ENCODE peak calls at places on chromosome 1, in ten cellular contexts. One of them, this sample, is unnamed.

GRCh38 chr1:83024251-83024767 is 974.6 kb downstream of the TTLL7 start:
- DNase-seq in myocyte: no peak
- DNase-seq in fibroblast of gingiva: peak; percentile 26
- DNase-seq in HFF-Myc: no peak
- DNase-seq in retina: no peak
- DNase-seq in HL-60: no peak
- DNase-seq in posterior cingulate gyrus: no peak
- DNase-seq in head of caudate nucleus: no peak
- DNase-seq in uterus: no peak
- DNase-seq in kidney glomerular epithelial cell: no peak
- DNase-seq in this sample: no peak

GRCh38 chr1:167206166-167206835 is 14.4 kb upstream of the POU2F1 start:
- DNase-seq in posterior cingulate gyrus: no peak
- DNase-seq in retina: no peak
- DNase-seq in uterus: no peak
- DNase-seq in fibroblast of gingiva: no peak
- DNase-seq in HL-60: no peak
- DNase-seq in kidney glomerular epithelial cell: no peak
- DNase-seq in myocyte: no peak
- DNase-seq in head of caudate nucleus: no peak
- DNase-seq in HFF-Myc: no peak
- DNase-seq in this sample: no peak

GRCh38 chr1:150963535-150964489 is 10.8 kb downstream of the CERS2 start:
- DNase-seq in head of caudate nucleus: no peak
- DNase-seq in uterus: no peak
- DNase-seq in HFF-Myc: no peak
- DNase-seq in HL-60: no peak
- DNase-seq in myocyte: no peak
- DNase-seq in kidney glomerular epithelial cell: no peak
- DNase-seq in fibroblast of gingiva: no peak
- DNase-seq in posterior cingulate gyrus: no peak
- DNase-seq in retina: no peak
- DNase-seq in this sample: no peak

GRCh38 chr1:214281030-214281901 is at the start of gene SMYD2:
- DNase-seq in fibroblast of gingiva: peak; percentile 47
- DNase-seq in head of caudate nucleus: peak; percentile 69
- DNase-seq in HL-60: peak; percentile 54
- DNase-seq in myocyte: peak; percentile 71
- DNase-seq in retina: peak; percentile 86
- DNase-seq in HFF-Myc: no peak
- DNase-seq in kidney glomerular epithelial cell: peak; percentile 42
- DNase-seq in posterior cingulate gyrus: peak; percentile 51
- DNase-seq in uterus: peak; percentile 61
- DNase-seq in this sample: peak; percentile 47

GRCh38 chr1:8252266-8252951 is 65.5 kb upstream of the SLC45A1 start:
- DNase-seq in posterior cingulate gyrus: no peak
- DNase-seq in myocyte: no peak
- DNase-seq in head of caudate nucleus: no peak
- DNase-seq in uterus: no peak
- DNase-seq in HL-60: no peak
- DNase-seq in HFF-Myc: no peak
- DNase-seq in fibroblast of gingiva: no peak
- DNase-seq in kidney glomerular epithelial cell: no peak
- DNase-seq in retina: no peak
- DNase-seq in this sample: no peak

GRCh38 chr1:19866758-19867157 is 15.4 kb upstream of the OTUD3 start:
- DNase-seq in uterus: no peak
- DNase-seq in fibroblast of gingiva: peak; percentile 54
- DNase-seq in myocyte: peak; percentile 87
- DNase-seq in head of caudate nucleus: no peak
- DNase-seq in HFF-Myc: no peak
- DNase-seq in kidney glomerular epithelial cell: no peak
- DNase-seq in HL-60: no peak
- DNase-seq in retina: no peak
- DNase-seq in posterior cingulate gyrus: no peak
- DNase-seq in this sample: peak; percentile 62

GRCh38 chr1:244865028-244865371 is 657 bp upstream of the HNRNPU start:
- DNase-seq in HFF-Myc: no peak
- DNase-seq in uterus: peak; percentile 20
- DNase-seq in HL-60: peak; percentile 60
- DNase-seq in fibroblast of gingiva: no peak
- DNase-seq in retina: no peak
- DNase-seq in myocyte: no peak
- DNase-seq in head of caudate nucleus: peak; percentile 33
- DNase-seq in kidney glomerular epithelial cell: no peak
- DNase-seq in posterior cingulate gyrus: peak; percentile 24
- DNase-seq in this sample: peak; percentile 57

GRCh38 chr1:76865696-76866291 is 1.5 kb upstream of the ST6GALNAC5 start:
- DNase-seq in retina: no peak
- DNase-seq in head of caudate nucleus: no peak
- DNase-seq in myocyte: no peak
- DNase-seq in HL-60: no peak
- DNase-seq in fibroblast of gingiva: no peak
- DNase-seq in kidney glomerular epithelial cell: no peak
- DNase-seq in uterus: no peak
- DNase-seq in posterior cingulate gyrus: no peak
- DNase-seq in HFF-Myc: no peak
- DNase-seq in this sample: no peak

This sample was measured in foreskin fibroblast.